ENCODE peak calls at places on chromosomes 7 and 10, in five cellular contexts. A is SK-N-SH, R is GM12878, L is K562, X is HepG2. U is an unnamed sample.

GRCh38 chr7:84848219-84848973 is 338.5 kb downstream of the SEMA3D start:
- DNase-seq in A (no peak), R (no peak), L (no peak), X (no peak), U (no peak)

GRCh38 chr10:77361846-77362245 is 275.8 kb downstream of the KCNMA1 start:
- DNase-seq in A (no peak), R (no peak), L (no peak), X (no peak), U (no peak)

GRCh38 chr7:116441534-116441933 is 58.0 kb upstream of the CAV2 start:
- DNase-seq in A (no peak), R (no peak), L (no peak), X (no peak), U (peak; percentile 46)

GRCh38 chr7:37534893-37535610 is 86.4 kb upstream of the ELMO1 start:
- DNase-seq in A (no peak), R (no peak), L (no peak), X (no peak), U (no peak)

GRCh38 chr7:30074422-30075030 is 46.3 kb downstream of the PLEKHA8 start:
- DNase-seq in A (peak; percentile 32), R (no peak), L (peak; percentile 48), X (peak; percentile 30), U (peak; percentile 60)

GRCh38 chr7:89618269-89618668 is 536.0 kb upstream of the STEAP1 start:
- DNase-seq in A (no peak), R (no peak), L (no peak), X (no peak), U (no peak)

GRCh38 chr7:106116162-106116704 is 4.1 kb upstream of the SYPL1 start:
- DNase-seq in A (no peak), R (no peak), L (no peak), X (no peak), U (no peak)

GRCh38 chr10:114685456-114685855 is 27.4 kb upstream of the ABLIM1 start:
- DNase-seq in A (peak; percentile 68), R (no peak), L (no peak), X (no peak), U (no peak)

GRCh38 chr7:12637819-12638592 is 49.4 kb upstream of the ARL4A start:
- DNase-seq in A (peak; percentile 19), R (no peak), L (peak; percentile 23), X (no peak), U (peak; percentile 44)

GRCh38 chr10:85510682-85511081 is 855.9 kb downstream of the GRID1 start:
- DNase-seq in A (no peak), R (no peak), L (no peak), X (no peak), U (no peak)

GRCh38 chr10:114767101-114767588 is 54.4 kb upstream of the FHIP2A start:
- DNase-seq in A (peak; percentile 47), R (no peak), L (no peak), X (no peak), U (peak; percentile 74)

GRCh38 chr7:117875566-117875965 is 2.3 kb upstream of the CTTNBP2 start:
- DNase-seq in A (no peak), R (no peak), L (no peak), X (no peak), U (peak; percentile 28)

GRCh38 chr10:76033457-76034196 is 602.2 kb downstream of the LRMDA start:
- DNase-seq in A (no peak), R (peak; percentile 5), L (no peak), X (peak; percentile 99), U (peak; percentile 5)

GRCh38 chr10:954396-954795 is 22.9 kb upstream of the LARP4B start:
- DNase-seq in A (no peak), R (no peak), L (no peak), X (no peak), U (no peak)

GRCh38 chr7:96495751-96496216 is 173.9 kb upstream of the SLC25A13 start:
- DNase-seq in A (peak; percentile 33), R (peak; percentile 3), L (no peak), X (no peak), U (no peak)
- TF ChIP-seq MXI1 in A (no peak), R (no peak), L (no peak), X (no peak), U (no peak)

GRCh38 chr7:154693646-154694045 is 309.3 kb downstream of the PAXIP1 start:
- DNase-seq in A (no peak), R (no peak), L (peak; percentile 52), X (no peak), U (no peak)
- H3K27ac ChIP-seq in A (no peak overlapping the region), R (no peak overlapping the region), L (no peak overlapping the region), X (no peak overlapping the region), U (no peak overlapping the region)

GRCh38 chr7:26090927-26091519 is 61.0 kb upstream of the NFE2L3 start:
- DNase-seq in A (peak; percentile 80), R (peak; percentile 30), L (peak; percentile 61), X (peak; percentile 54), U (peak; percentile 74)
- TF ChIP-seq MXI1 in A (peak; percentile 33), R (no peak), L (no peak), X (no peak), U (no peak)

DNA sequence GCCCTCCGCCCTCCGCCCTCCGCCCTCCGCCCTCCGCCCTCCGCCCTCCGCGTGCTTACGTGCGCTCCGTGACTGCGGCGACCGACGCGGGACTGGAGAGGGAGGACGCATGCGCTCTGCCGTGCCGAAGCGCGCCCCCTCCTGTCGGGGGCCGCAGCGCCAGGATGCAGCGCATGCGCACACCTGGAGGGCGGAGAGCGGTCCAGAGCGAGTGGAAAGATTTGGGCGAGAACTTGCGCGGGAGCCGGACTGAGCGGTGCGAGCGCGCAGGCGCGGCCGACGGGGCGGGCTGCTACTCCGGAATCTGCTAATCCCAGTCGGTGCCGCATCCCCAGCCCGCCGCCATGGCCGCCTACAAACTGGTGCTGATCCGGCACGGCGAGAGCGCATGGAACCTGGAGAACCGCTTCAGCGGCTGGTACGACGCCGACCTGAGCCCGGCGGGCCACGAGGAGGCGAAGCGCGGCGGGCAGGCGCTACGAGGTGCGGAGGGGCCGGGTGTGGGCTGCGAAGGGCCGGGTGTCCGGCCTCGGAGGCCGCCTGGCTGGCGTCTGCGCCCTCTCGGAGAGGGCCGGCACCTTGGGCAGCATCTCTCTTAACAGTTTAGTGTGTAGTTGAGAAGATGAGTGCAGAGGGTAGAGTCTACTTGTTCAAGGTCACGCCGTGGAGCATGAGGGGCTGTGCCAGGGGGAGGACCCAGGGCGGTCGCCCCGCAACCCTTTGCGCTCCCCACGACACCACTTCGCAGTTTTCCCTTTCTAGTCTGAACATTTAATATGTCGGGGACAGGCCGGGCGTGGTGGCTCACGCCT is at the start of gene PGAM1:
- DNase-seq in A (peak; percentile 100), R (peak; percentile 95), L (peak; percentile 93), X (peak; percentile 89), U (peak; percentile 95)
- H3K27ac ChIP-seq in A (peak within 1 kb of the TSS; percentile 78), R (peak within 1 kb of the TSS; percentile 95), L (peak within 1 kb of the TSS; percentile 89), X (peak within 1 kb of the TSS; percentile 89), U (peak within 1 kb of the TSS; percentile 96)

DNA sequence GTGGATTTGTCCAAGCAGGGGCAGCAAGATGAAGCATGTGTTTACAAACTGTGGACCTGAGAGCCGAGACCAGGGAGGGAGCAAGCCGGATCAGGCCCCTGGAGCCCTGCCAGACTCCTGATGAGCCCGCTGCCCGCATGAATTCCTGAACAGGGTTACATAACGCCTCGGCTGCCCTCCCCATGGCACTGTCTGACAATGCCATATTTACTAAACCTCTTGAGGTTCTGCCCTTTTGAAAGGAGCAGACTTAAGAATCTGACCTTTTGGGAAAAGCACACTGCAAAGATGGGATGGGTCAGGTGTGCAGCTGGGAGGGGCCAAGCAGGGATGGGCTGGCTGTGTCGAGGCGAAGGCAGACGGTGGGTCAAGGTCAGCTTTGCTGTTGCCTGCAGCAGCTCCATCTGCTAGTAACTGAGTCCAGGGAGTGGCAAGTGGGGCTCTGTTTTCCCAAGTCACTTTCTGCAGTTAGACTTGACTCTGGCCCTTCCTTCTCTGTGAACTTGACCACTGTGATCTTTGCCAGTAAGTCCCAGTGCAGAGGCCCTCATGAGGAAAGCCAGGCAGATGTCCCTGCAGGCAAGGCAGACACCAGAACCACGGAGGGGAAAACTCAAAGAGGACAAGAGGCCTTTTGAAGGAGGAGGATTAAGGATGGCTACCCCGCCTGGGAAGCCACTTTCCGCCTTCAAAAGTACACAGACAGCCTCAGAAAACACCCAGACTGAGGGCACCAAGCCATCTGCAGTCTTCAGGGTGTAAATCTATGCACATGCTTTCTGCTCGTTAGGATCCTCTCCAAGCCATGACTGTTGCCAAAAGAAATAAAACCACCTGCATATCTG is 175.8 kb downstream of the TNS3 start:
- DNase-seq in A (no peak), R (no peak), L (no peak), X (peak; percentile 63), U (peak; percentile 41)
- TF ChIP-seq MXI1 in A (no peak), R (no peak), L (no peak), X (no peak), U (no peak)

GRCh38 chr7:93948106-93948505 is 26.6 kb downstream of the GNG11 start:
- DNase-seq in A (no peak), R (no peak), L (no peak), X (no peak), U (peak; percentile 76)

GRCh38 chr7:93945756-93946540 is 24.4 kb downstream of the GNG11 start:
- DNase-seq in A (no peak), R (no peak), L (peak; percentile 53), X (no peak), U (no peak)

GRCh38 chr7:93944673-93945072 is 23.1 kb downstream of the GNG11 start:
- DNase-seq in A (peak; percentile 52), R (no peak), L (no peak), X (no peak), U (peak; percentile 38)

GRCh38 chr7:93943816-93944540 is 22.4 kb downstream of the GNG11 start:
- DNase-seq in A (no peak), R (no peak), L (no peak), X (no peak), U (no peak)

GRCh38 chr7:93945083-93945482 is 23.5 kb downstream of the GNG11 start:
- DNase-seq in A (no peak), R (no peak), L (no peak), X (no peak), U (no peak)
- H3K27ac ChIP-seq in A (peak overlapping the region; percentile 56), R (no peak overlapping the region), L (no peak overlapping the region), X (no peak overlapping the region), U (peak overlapping the region; percentile 45)

GRCh38 chr7:70695804-70696104 is 436.2 kb upstream of the GALNT17 start:
- DNase-seq in A (peak; percentile 56), R (no peak), L (no peak), X (no peak), U (no peak)
- TF ChIP-seq MXI1 in A (no peak), R (no peak), L (no peak), X (no peak), U (no peak)

U was measured in IMR-90.